ENCODE peak calls at places on chromosomes 12 and 14, in six cellular contexts. Z is endothelial cell, G is tibial artery, V is cardiac fibroblast, X is hepatocyte, C is heart right ventricle. I is an unnamed sample.

GRCh38 chr14:102279688-102280348 is 25.1 kb downstream of the MOK start:
- DNase-seq in G (no peak), C (no peak), Z (no peak), V (peak), X (peak), I (peak)

GRCh38 chr14:64966976-64967375 is 5.2 kb downstream of the RAB15 start:
- DNase-seq in Z (no peak), C (no peak), V (no peak), G (no peak), X (peak), I (no peak)

GRCh38 chr12:77153706-77154105 is 88.3 kb upstream of the E2F7 start:
- DNase-seq in X (no peak), G (no peak), C (no peak), Z (no peak), V (peak), I (no peak)

GRCh38 chr14:32006267-32007110 is 70.6 kb upstream of the ARHGAP5 start:
- DNase-seq in X (peak), V (no peak), C (no peak), G (no peak), Z (no peak), I (no peak)

GRCh38 chr12:122947352-122947792 is 18.9 kb downstream of the ABCB9 start:
- DNase-seq in Z (no peak), C (peak), V (no peak), X (no peak), G (peak), I (no peak)

GRCh38 chr14:54935958-54936357 is 33.3 kb upstream of the GCH1 start:
- DNase-seq in X (no peak), G (no peak), C (no peak), V (peak), Z (no peak), I (peak)

GRCh38 chr12:109731806-109732205 is 18.2 kb downstream of the FAM222A start:
- DNase-seq in C (no peak), X (no peak), V (no peak), Z (no peak), G (no peak), I (no peak)

GRCh38 chr12:116455540-116456306 is 103.5 kb upstream of the MAP1LC3B2 start:
- DNase-seq in V (peak), Z (peak), C (peak), X (peak), G (peak), I (peak)

GRCh38 chr14:52918486-52918885 is 32.4 kb downstream of the FERMT2 start:
- DNase-seq in C (no peak), Z (no peak), V (peak), X (no peak), G (no peak), I (peak)

GRCh38 chr12:64470507-64470906 is 18.6 kb downstream of the TBK1 start:
- DNase-seq in G (no peak), Z (no peak), C (no peak), X (no peak), V (no peak), I (no peak)

GRCh38 chr12:76083246-76083735 is 1.2 kb downstream of the NAP1L1 start:
- DNase-seq in V (no peak), C (no peak), G (no peak), Z (no peak), X (no peak), I (no peak)

GRCh38 chr12:42981379-42981778 is 391.8 kb upstream of the PRICKLE1 start:
- DNase-seq in G (no peak), X (no peak), Z (no peak), V (no peak), C (no peak), I (peak)

GRCh38 chr14:99596772-99597171 is 7.2 kb downstream of the CCDC85C start:
- DNase-seq in C (no peak), V (no peak), X (peak), Z (no peak), G (no peak), I (no peak)

GRCh38 chr12:42070056-42070455 is 74.6 kb downstream of the GXYLT1 start:
- DNase-seq in Z (no peak), G (no peak), V (no peak), X (no peak), C (no peak), I (no peak)

GRCh38 chr14:32370720-32371119 is 41.6 kb downstream of the AKAP6 start:
- DNase-seq in C (no peak), G (no peak), X (no peak), Z (no peak), V (peak), I (peak)

GRCh38 chr14:79809849-79810612 is 401.3 kb downstream of the DIO2 start:
- DNase-seq in G (no peak), X (peak), V (peak), C (no peak), Z (no peak), I (peak)

GRCh38 chr14:89977668-89978067 is 21.9 kb downstream of the TDP1 start:
- DNase-seq in G (no peak), C (no peak), X (no peak), V (no peak), Z (no peak), I (no peak)

GRCh38 chr12:122643207-122643805 is 59.9 kb downstream of the HCAR2 start:
- DNase-seq in V (no peak), G (no peak), X (no peak), Z (no peak), C (no peak), I (no peak)

GRCh38 chr12:94134226-94134795 is 14.1 kb upstream of the PLXNC1 start:
- DNase-seq in C (no peak), G (no peak), X (peak), Z (peak), V (peak), I (peak)

GRCh38 chr12:117100251-117100650 is 1.0 kb upstream of the TESC start:
- DNase-seq in G (no peak), C (no peak), X (peak), Z (no peak), V (peak), I (peak)

GRCh38 chr14:100294213-100294962 is 11.9 kb downstream of the SLC25A29 start:
- DNase-seq in C (peak), Z (no peak), G (peak), V (peak), X (no peak), I (no peak)

DNA sequence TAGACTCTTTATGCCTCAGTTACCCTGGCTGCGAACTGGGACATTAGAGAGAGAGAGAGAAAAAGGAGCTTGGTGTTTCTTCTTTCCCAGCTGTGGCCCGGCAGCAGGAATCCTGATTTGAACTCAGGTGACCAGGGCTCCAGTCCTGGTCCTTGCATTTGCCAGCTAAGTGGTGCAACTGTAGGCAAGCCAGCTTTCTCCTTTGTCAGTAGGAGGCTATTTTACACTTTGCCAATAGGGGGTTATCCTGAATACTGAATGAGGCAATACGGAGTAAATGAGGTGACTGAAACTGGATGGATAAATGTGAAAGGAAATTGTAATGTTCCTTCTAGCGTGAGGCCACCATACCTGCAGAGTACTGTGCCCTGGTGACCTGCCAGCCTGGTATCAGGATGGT is 27.8 kb downstream of the KCNA5 start:
- DNase-seq in G (no peak), V (no peak), C (no peak), Z (no peak), X (no peak), I (no peak)
- TF ChIP-seq CTCF in G (no peak), V (no peak), C (no peak), Z (peak), X (no peak), I (no peak)

DNA sequence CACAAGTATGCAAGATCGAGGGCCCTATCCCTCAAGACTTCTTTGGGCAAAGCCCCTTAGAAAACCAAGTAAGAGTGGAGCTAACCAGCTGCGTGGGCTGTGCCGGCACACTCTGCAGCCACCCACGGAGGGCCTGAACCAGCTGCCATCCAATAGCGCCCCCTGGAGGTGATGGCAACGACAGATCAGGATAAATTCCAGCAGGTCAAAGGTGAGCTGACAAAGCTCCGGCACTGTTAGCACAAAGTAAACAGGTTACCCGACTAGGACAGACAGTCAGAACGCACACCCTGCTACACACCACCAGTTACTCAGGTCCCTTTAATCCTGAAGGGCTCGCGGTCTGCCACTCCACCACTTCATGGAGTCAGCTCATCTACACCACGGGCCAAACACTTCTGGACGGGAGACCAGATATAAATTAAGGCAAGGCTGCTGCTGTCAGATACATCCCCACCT is 4.9 kb downstream of the ZBTB39 start:
- DNase-seq in V (peak), Z (peak), X (peak), G (no peak), C (peak), I (peak)
- TF ChIP-seq CTCF in V (peak), Z (peak), X (peak), G (peak), C (peak), I (peak)

GRCh38 chr14:58876613-58877012 is 238.9 kb downstream of the DACT1 start:
- DNase-seq in V (peak), C (no peak), Z (no peak), G (no peak), X (no peak), I (peak)
- TF ChIP-seq CTCF in V (no peak), C (no peak), Z (no peak), G (no peak), X (no peak), I (no peak)

GRCh38 chr12:106302401-106303201 is at the start of gene TCP11L2:
- DNase-seq in Z (peak), X (peak), G (peak), V (peak), C (peak), I (peak)

GRCh38 chr12:106304797-106305196 is 2.3 kb downstream of the TCP11L2 start:
- DNase-seq in Z (no peak), C (no peak), V (no peak), G (no peak), X (no peak), I (no peak)

GRCh38 chr12:106301611-106302321 is 767 bp upstream of the TCP11L2 start:
- DNase-seq in Z (peak), V (peak), C (peak), G (peak), X (peak), I (peak)

GRCh38 chr12:106304001-106304421 is 1.5 kb downstream of the TCP11L2 start:
- DNase-seq in G (no peak), X (peak), Z (no peak), V (no peak), C (no peak), I (no peak)

GRCh38 chr12:106303202-106303820 is 778 bp downstream of the TCP11L2 start:
- DNase-seq in Z (peak), V (peak), X (peak), C (peak), G (peak), I (peak)
- TF ChIP-seq CTCF in Z (no peak), V (peak), X (peak), C (peak), G (no peak), I (no peak)

DNA sequence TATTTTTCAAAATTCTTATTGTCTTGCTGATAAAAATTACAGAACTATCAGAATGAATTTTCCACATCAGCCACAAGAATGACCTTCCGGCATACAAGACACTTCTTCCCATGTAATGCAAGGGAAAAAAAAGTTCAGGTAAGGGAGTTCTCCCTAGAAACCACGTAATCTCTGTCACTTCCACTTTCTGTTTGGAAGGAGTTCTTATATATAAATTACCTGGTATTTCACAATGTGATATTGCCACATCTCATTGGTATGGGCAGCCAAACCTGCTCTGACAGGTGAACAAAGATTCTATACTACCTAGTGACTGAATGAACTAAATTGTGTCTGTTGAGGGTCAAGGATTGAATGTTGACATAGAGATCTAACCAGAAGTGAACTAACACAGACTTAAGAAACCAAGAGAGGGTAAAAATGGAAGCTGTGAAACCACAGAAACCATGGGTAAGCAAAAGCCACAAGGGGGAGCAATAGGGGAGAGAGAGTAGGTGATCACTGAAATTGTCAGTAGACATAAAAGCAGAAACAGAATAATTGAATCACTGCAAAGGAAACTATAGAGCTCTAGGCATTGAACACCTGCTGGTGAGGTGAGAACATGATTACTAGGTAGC is 161.3 kb downstream of the RPL10L start:
- DNase-seq in C (no peak), X (peak), V (no peak), Z (peak), G (no peak), I (peak)
- TF ChIP-seq CTCF in C (no peak), X (peak), V (no peak), Z (peak), G (no peak), I (peak)

GRCh38 chr12:53299454-53300180 is at the start of gene MYG1:
- DNase-seq in Z (peak), C (peak), X (peak), V (peak), G (peak), I (peak)
- TF ChIP-seq CTCF in Z (no peak), C (peak), X (peak), V (peak), G (peak), I (no peak)

DNA sequence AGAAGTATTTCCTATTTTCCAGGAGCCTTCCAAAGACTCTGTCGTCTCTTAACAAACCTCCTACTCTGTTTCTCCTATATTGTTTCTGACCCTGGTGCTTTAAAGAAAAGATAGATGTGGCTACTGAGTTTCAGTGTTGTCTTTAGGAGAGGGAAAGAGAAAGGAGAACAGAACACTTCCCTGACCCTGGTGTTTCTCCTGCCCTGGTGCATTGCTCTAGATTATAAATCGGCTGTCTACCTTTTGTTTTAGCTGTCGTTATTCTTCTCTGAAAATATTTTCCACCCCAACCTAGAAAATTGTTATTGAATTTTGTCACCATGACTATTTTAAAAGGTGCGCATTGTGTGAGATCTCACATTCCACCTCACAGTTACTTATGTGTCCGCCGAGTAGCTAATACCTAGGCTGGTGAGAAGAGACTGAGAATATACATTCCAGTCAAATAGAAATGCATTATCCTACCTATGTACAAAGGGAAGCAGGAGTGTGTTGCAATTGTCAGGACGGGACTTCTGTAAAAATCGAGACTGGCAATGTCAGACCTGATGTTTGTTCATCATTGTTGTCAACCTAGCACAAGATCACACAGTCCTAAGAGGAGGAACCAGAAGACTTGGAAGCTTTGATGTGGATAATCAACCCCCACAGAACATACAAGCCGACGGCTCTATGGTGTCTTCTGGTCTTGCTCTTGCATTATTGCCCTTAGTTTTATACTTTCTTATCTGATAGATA is 108.7 kb upstream of the SLC38A4 start:
- DNase-seq in X (no peak), C (no peak), G (no peak), V (no peak), Z (no peak), I (no peak)
- TF ChIP-seq CTCF in X (no peak), C (no peak), G (no peak), V (no peak), Z (no peak), I (no peak)

GRCh38 chr12:65740506-65740872 is 83.8 kb upstream of the HMGA2 start:
- DNase-seq in C (no peak), X (no peak), G (no peak), V (peak), Z (no peak), I (no peak)
- TF ChIP-seq CTCF in C (no peak), X (no peak), G (no peak), V (no peak), Z (no peak), I (no peak)

GRCh38 chr12:106108187-106108816 is 30.5 kb downstream of the NUAK1 start:
- DNase-seq in X (peak), V (peak), G (no peak), C (no peak), Z (no peak), I (peak)
- TF ChIP-seq CTCF in X (peak), V (no peak), G (no peak), C (peak), Z (no peak), I (no peak)

I was measured in MCF 10A.